ENCODE peak calls at places on chromosome 15, in nine cellular contexts. X, Q, Y, S, I, E, H, T and W are unnamed samples.

GRCh38 chr15:41822957-41823356 is 4.9 kb upstream of the JMJD7 start:
- DNase-seq in H (no peak), E (no peak), I (no peak), Q (no peak), S (no peak), X (no peak), Y (no peak), T (no peak), W (no peak)

GRCh38 chr15:71716990-71717389 is 93.4 kb upstream of the NR2E3 start:
- DNase-seq in E (no peak), Q (peak; percentile 68), S (no peak), I (peak; percentile 48), X (no peak), T (no peak), H (peak; percentile 60), Y (no peak), W (no peak)

GRCh38 chr15:74326759-74327158 is 40.7 kb downstream of the CYP11A1 start:
- DNase-seq in S (no peak), X (no peak), T (no peak), Y (no peak), Q (peak; percentile 54), I (peak; percentile 35), E (no peak), H (no peak), W (no peak)

GRCh38 chr15:74458473-74458872 is 2.5 kb downstream of the UBL7 start:
- DNase-seq in T (no peak), E (no peak), I (no peak), Y (no peak), X (no peak), S (no peak), Q (no peak), H (no peak), W (no peak)

GRCh38 chr15:25600751-25601150 is 161.9 kb upstream of the UBE3A start:
- DNase-seq in E (no peak), I (peak; percentile 26), X (no peak), S (no peak), H (peak; percentile 3), Q (no peak), Y (no peak), T (no peak), W (no peak)

GRCh38 chr15:40511472-40512133 is 40.8 kb downstream of the CHST14 start:
- DNase-seq in X (peak; percentile 33), S (no peak), H (peak; percentile 57), E (peak; percentile 26), Q (peak; percentile 39), I (peak; percentile 35), Y (no peak), T (peak; percentile 57), W (peak; percentile 82)

GRCh38 chr15:65644282-65644681 is 22.5 kb downstream of the SLC24A1 start:
- DNase-seq in Y (no peak), X (no peak), T (no peak), Q (no peak), I (no peak), H (no peak), E (no peak), S (no peak), W (no peak)

GRCh38 chr15:67818464-67818863 is 6.8 kb upstream of the SKOR1 start:
- DNase-seq in H (no peak), Y (no peak), S (no peak), Q (no peak), T (no peak), X (no peak), I (no peak), E (no peak), W (no peak)

GRCh38 chr15:38226867-38227266 is 25.8 kb upstream of the SPRED1 start:
- DNase-seq in I (peak; percentile 91), S (no peak), T (no peak), Q (peak; percentile 95), E (no peak), X (no peak), H (peak; percentile 73), Y (peak; percentile 100), W (peak; percentile 32)

GRCh38 chr15:90015749-90016148 is 14.6 kb downstream of the ZNF710 start:
- DNase-seq in S (no peak), E (no peak), H (no peak), T (no peak), Y (no peak), Q (no peak), I (peak; percentile 28), X (no peak), W (no peak)

GRCh38 chr15:25735550-25736384 is 127.4 kb downstream of the ATP10A start:
- DNase-seq in H (no peak), T (no peak), Q (no peak), I (no peak), Y (no peak), S (no peak), E (no peak), X (no peak), W (no peak)

GRCh38 chr15:59224474-59224873 is 17.8 kb downstream of the LDHAL6B start:
- DNase-seq in H (no peak), Y (no peak), X (no peak), T (no peak), E (no peak), I (no peak), S (no peak), Q (peak; percentile 16), W (no peak)

GRCh38 chr15:90413411-90414379 is 25.7 kb downstream of the IQGAP1 start:
- DNase-seq in T (no peak), Y (no peak), S (no peak), E (no peak), I (peak; percentile 57), X (no peak), H (peak; percentile 79), Q (peak; percentile 71), W (peak; percentile 85)

GRCh38 chr15:75179773-75180140 is 21.9 kb upstream of the C15orf39 start:
- DNase-seq in E (no peak), X (no peak), I (no peak), T (no peak), Q (no peak), Y (no peak), H (no peak), S (no peak), W (no peak)

GRCh38 chr15:63517614-63518013 is 13.2 kb downstream of the USP3 start:
- DNase-seq in E (no peak), Q (peak; percentile 32), S (no peak), T (no peak), I (no peak), X (no peak), Y (no peak), H (peak; percentile 20), W (no peak)

GRCh38 chr15:64344651-64345262 is 11.2 kb downstream of the CSNK1G1 start:
- DNase-seq in Q (peak; percentile 27), H (peak; percentile 68), T (no peak), X (no peak), S (no peak), I (peak; percentile 56), Y (no peak), E (no peak), W (no peak)

GRCh38 chr15:94478763-94479162 is 247.4 kb downstream of the MCTP2 start:
- DNase-seq in S (peak; percentile 1), T (no peak), Q (no peak), Y (no peak), X (no peak), I (no peak), H (no peak), E (no peak), W (no peak)

GRCh38 chr15:46088486-46089437 is 453.9 kb downstream of the SQOR start:
- DNase-seq in S (no peak), Q (peak; percentile 30), H (peak; percentile 35), I (no peak), X (no peak), Y (peak; percentile 14), E (no peak), T (no peak), W (no peak)

GRCh38 chr15:73851679-73852078 is 21.7 kb upstream of the TBC1D21 start:
- DNase-seq in T (peak; percentile 68), X (peak; percentile 29), E (peak; percentile 42), I (peak; percentile 64), Q (peak; percentile 60), Y (no peak), S (no peak), H (peak; percentile 68), W (peak; percentile 39)

GRCh38 chr15:48865387-48866079 is 12.4 kb upstream of the EID1 start:
- DNase-seq in Q (peak; percentile 89), E (no peak), T (no peak), S (no peak), I (peak; percentile 75), Y (no peak), H (peak; percentile 73), X (no peak), W (no peak)

GRCh38 chr15:67820992-67821783 is 4.1 kb upstream of the SKOR1 start:
- DNase-seq in H (peak; percentile 71), Q (peak; percentile 50), X (peak; percentile 47), Y (no peak), T (peak; percentile 75), I (peak; percentile 45), S (no peak), E (peak; percentile 62), W (no peak)

GRCh38 chr15:68584704-68585573 is 6.1 kb downstream of the CORO2B start:
- DNase-seq in I (no peak), S (peak; percentile 92), T (no peak), Y (peak; percentile 71), Q (no peak), X (no peak), H (no peak), E (no peak), W (no peak)

GRCh38 chr15:40242671-40243070 is 3.8 kb downstream of the PAK6 start:
- DNase-seq in X (no peak), Y (no peak), S (no peak), T (no peak), Q (no peak), I (no peak), H (no peak), E (no peak), W (no peak)

GRCh38 chr15:58222698-58223097 is 84.5 kb downstream of the AQP9 start:
- DNase-seq in X (no peak), Q (peak; percentile 22), S (no peak), I (peak; percentile 37), E (no peak), T (no peak), H (peak; percentile 73), Y (no peak), W (no peak)

GRCh38 chr15:62059818-62060115 is 480 bp downstream of the VPS13C start:
- DNase-seq in X (peak; percentile 62), E (peak; percentile 72), S (peak; percentile 6), Q (peak; percentile 67), I (peak; percentile 58), T (no peak), Y (peak; percentile 76), H (peak; percentile 72), W (peak; percentile 38)

GRCh38 chr15:75230524-75231371 is 27.4 kb upstream of the GOLGA6C start:
- DNase-seq in T (no peak), H (no peak), E (no peak), Q (no peak), I (no peak), S (no peak), X (no peak), Y (no peak), W (no peak)

GRCh38 chr15:90471769-90472168 is 58.0 kb upstream of the CRTC3 start:
- DNase-seq in Y (peak; percentile 96), T (no peak), I (no peak), S (no peak), Q (no peak), X (no peak), H (no peak), E (no peak), W (no peak)

GRCh38 chr15:63833246-63833696 is 477 bp downstream of the HERC1 start:
- DNase-seq in Q (peak; percentile 50), Y (no peak), S (no peak), E (peak; percentile 36), T (peak; percentile 32), H (peak; percentile 64), X (no peak), I (peak; percentile 17), W (no peak)

GRCh38 chr15:62026707-62027565 is 33.3 kb downstream of the VPS13C start:
- DNase-seq in Q (no peak), Y (no peak), I (no peak), H (no peak), E (no peak), X (no peak), T (no peak), S (no peak), W (no peak)

GRCh38 chr15:80420658-80421057 is 16.5 kb downstream of the ARNT2 start:
- DNase-seq in Q (no peak), H (no peak), Y (no peak), X (no peak), T (no peak), S (no peak), E (no peak), I (no peak), W (no peak)

GRCh38 chr15:49715213-49715612 is 94.4 kb downstream of the DTWD1 start:
- DNase-seq in T (no peak), H (no peak), Q (no peak), X (no peak), E (no peak), Y (no peak), I (no peak), S (no peak), W (no peak)